ENCODE peak calls at places on chromosomes 4 and X, in five cellular contexts. One of them, this sample, is unnamed. For H3K4me1, H3K36me3 and H3K27me3, the result is how much of the 10 kb centered on the place peaks cover.

GRCh38 chrX:47611926-47612325 is 7.7 kb downstream of the SYN1 start:
- DNase-seq in heart right ventricle: no peak
- DNase-seq in NT2/D1: no peak
- DNase-seq in sigmoid colon: no peak
- DNase-seq in heart left ventricle: no peak
- DNase-seq in this sample: no peak

GRCh38 chrX:23134171-23134570 is 134.4 kb downstream of the DDX53 start:
- DNase-seq in heart right ventricle: no peak
- DNase-seq in NT2/D1: no peak
- DNase-seq in sigmoid colon: no peak
- DNase-seq in heart left ventricle: no peak
- DNase-seq in this sample: no peak

GRCh38 chr4:114512595-114513295 is 85.9 kb upstream of the UGT8 start:
- DNase-seq in heart right ventricle: no peak
- DNase-seq in NT2/D1: no peak
- DNase-seq in sigmoid colon: no peak
- DNase-seq in heart left ventricle: no peak
- DNase-seq in this sample: no peak

GRCh38 chr4:108396900-108397299 is 223.5 kb upstream of the RPL34 start:
- DNase-seq in heart right ventricle: no peak
- DNase-seq in NT2/D1: peak
- DNase-seq in sigmoid colon: no peak
- DNase-seq in heart left ventricle: no peak
- DNase-seq in this sample: no peak

GRCh38 chr4:133150643-133151300 is 1.7 kb downstream of the PCDH10 start:
- DNase-seq in heart right ventricle: no peak
- DNase-seq in NT2/D1: no peak
- DNase-seq in sigmoid colon: peak
- DNase-seq in heart left ventricle: no peak
- DNase-seq in this sample: no peak

GRCh38 chr4:22514001-22514400 is 1.9 kb downstream of the ADGRA3 start:
- DNase-seq in heart right ventricle: no peak
- DNase-seq in NT2/D1: no peak
- DNase-seq in sigmoid colon: no peak
- DNase-seq in heart left ventricle: no peak
- DNase-seq in this sample: no peak

GRCh38 chr4:131093303-131093702 is 1997.4 kb downstream of the C4orf33 start:
- DNase-seq in heart right ventricle: no peak
- DNase-seq in NT2/D1: no peak
- DNase-seq in sigmoid colon: no peak
- DNase-seq in heart left ventricle: no peak
- DNase-seq in this sample: no peak

GRCh38 chr4:4502694-4503311 is 39.0 kb downstream of the STX18 start:
- DNase-seq in heart right ventricle: no peak
- DNase-seq in NT2/D1: no peak
- DNase-seq in sigmoid colon: no peak
- DNase-seq in heart left ventricle: no peak
- DNase-seq in this sample: no peak

GRCh38 chrX:110418220-110418856 is 59.7 kb downstream of the RTL9 start:
- DNase-seq in heart right ventricle: peak
- DNase-seq in NT2/D1: no peak
- DNase-seq in sigmoid colon: no peak
- DNase-seq in heart left ventricle: no peak
- DNase-seq in this sample: no peak

DNA sequence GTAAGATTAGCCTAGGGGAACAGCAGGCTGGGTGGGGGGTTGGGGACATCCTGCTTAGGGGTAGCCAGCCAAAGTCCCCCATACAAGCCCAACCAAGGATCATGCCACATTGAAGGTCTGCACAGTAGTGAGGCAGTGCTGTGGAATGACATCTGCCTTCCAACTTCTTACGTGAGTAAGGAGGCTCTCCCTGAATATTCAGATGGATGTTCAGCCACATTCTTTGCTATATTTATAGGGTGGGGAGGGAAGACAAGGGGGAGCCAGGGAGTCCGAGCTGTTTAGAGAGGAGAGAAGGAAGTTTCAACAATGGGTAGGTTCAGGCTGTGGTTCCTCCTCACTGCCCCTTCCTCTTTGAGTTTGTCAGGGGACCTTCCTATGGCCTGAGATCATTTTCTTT is 29.7 kb downstream of the MSN start:
- DNase-seq in heart right ventricle: no peak
- DNase-seq in NT2/D1: no peak
- DNase-seq in sigmoid colon: no peak
- DNase-seq in heart left ventricle: no peak
- DNase-seq in this sample: no peak
- H3K4me1 ChIP-seq in heart right ventricle: half or more
- H3K4me1 ChIP-seq in NT2/D1: under half
- H3K4me1 ChIP-seq in sigmoid colon: half or more
- H3K4me1 ChIP-seq in heart left ventricle: under half
- H3K4me1 ChIP-seq in this sample: under half

GRCh38 chrX:8201896-8202331 is 30.8 kb upstream of the VCX2 start:
- DNase-seq in heart right ventricle: peak
- DNase-seq in NT2/D1: peak
- DNase-seq in sigmoid colon: no peak
- DNase-seq in heart left ventricle: peak
- DNase-seq in this sample: no peak
- H3K36me3 ChIP-seq in heart right ventricle: under half
- H3K36me3 ChIP-seq in NT2/D1: under half
- H3K36me3 ChIP-seq in sigmoid colon: under half
- H3K36me3 ChIP-seq in heart left ventricle: under half
- H3K36me3 ChIP-seq in this sample: under half

GRCh38 chr4:2217726-2218125 is 24.2 kb downstream of the HAUS3 start:
- DNase-seq in heart right ventricle: no peak
- DNase-seq in NT2/D1: no peak
- DNase-seq in sigmoid colon: no peak
- DNase-seq in heart left ventricle: no peak
- DNase-seq in this sample: no peak

GRCh38 chr4:2220016-2220620 is 21.8 kb downstream of the HAUS3 start:
- DNase-seq in heart right ventricle: peak
- DNase-seq in NT2/D1: no peak
- DNase-seq in sigmoid colon: peak
- DNase-seq in heart left ventricle: peak
- DNase-seq in this sample: no peak

GRCh38 chr4:2219233-2219760 is 22.6 kb downstream of the HAUS3 start:
- DNase-seq in heart right ventricle: no peak
- DNase-seq in NT2/D1: no peak
- DNase-seq in sigmoid colon: no peak
- DNase-seq in heart left ventricle: no peak
- DNase-seq in this sample: no peak

GRCh38 chr4:2222838-2223237 is 19.1 kb downstream of the HAUS3 start:
- DNase-seq in heart right ventricle: no peak
- DNase-seq in NT2/D1: no peak
- DNase-seq in sigmoid colon: no peak
- DNase-seq in heart left ventricle: no peak
- DNase-seq in this sample: no peak

DNA sequence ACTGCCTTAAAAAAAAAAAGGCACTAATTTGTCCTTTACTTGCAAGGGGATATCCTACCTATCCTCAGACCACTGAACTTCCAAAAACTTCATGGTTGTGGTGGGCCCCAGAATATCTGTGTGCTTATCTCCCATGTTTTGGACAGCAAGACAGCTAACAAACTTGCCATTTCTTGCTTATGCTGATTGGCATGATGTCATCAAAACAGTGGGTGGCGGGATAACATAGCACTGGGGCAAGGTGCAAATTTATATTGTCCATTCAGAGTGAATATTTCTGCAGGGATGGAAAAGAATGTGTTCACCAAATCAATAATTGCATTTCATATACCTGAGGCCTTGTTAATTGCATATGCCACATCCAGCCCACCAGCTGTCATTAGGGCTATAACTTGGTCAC is 23.5 kb downstream of the HAUS3 start:
- DNase-seq in heart right ventricle: no peak
- DNase-seq in NT2/D1: no peak
- DNase-seq in sigmoid colon: no peak
- DNase-seq in heart left ventricle: no peak
- DNase-seq in this sample: no peak
- H3K27me3 ChIP-seq in heart right ventricle: under half
- H3K27me3 ChIP-seq in NT2/D1: half or more
- H3K27me3 ChIP-seq in sigmoid colon: under half
- H3K27me3 ChIP-seq in heart left ventricle: under half
- H3K27me3 ChIP-seq in this sample: under half

GRCh38 chr4:7906171-7906581 is 33.5 kb downstream of the AFAP1 start:
- DNase-seq in heart right ventricle: no peak
- DNase-seq in NT2/D1: no peak
- DNase-seq in sigmoid colon: no peak
- DNase-seq in heart left ventricle: no peak
- DNase-seq in this sample: no peak
- H3K4me1 ChIP-seq in heart right ventricle: half or more
- H3K4me1 ChIP-seq in NT2/D1: under half
- H3K4me1 ChIP-seq in sigmoid colon: half or more
- H3K4me1 ChIP-seq in heart left ventricle: under half
- H3K4me1 ChIP-seq in this sample: under half

DNA sequence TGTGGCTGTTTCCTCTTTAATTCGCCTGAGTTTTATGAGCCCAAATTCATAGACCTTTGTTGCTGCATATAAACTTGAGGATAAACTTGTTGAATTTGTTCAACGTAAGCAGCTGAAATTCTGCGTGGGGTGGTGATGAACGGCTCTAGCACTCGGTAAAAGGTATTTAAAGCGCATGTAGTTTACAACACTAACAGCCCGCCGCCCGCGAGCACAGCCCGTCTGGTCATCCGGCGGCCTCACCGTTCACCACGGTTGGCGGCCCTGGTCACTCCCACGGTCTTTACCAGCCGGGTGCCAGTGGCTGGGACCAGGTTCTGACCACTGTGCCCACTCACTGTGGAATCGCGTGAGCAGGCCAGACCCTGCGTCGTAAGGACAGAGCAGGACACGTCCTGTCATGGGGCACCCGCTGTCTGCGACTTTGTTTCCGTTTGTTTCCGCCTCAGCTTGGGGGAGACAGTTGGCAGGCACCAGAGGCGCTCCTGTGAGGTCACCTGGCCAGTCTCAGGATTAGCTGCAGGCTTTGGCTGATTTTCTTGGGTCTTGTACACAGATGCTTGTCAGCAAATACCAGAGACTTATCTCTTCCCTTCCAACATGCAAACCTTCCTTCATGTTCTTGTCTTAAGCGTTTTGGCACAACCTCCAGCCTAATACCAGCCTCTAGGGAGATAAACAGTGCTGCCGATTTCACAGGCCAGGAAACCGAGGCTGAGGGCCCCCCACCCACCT is 36.8 kb upstream of the SPON2 start:
- DNase-seq in heart right ventricle: no peak
- DNase-seq in NT2/D1: no peak
- DNase-seq in sigmoid colon: peak
- DNase-seq in heart left ventricle: no peak
- DNase-seq in this sample: peak
- H3K36me3 ChIP-seq in heart right ventricle: under half
- H3K36me3 ChIP-seq in NT2/D1: under half
- H3K36me3 ChIP-seq in sigmoid colon: under half
- H3K36me3 ChIP-seq in heart left ventricle: under half
- H3K36me3 ChIP-seq in this sample: under half

GRCh38 chr4:80202784-80203553 is 5.7 kb downstream of the PRDM8 start:
- DNase-seq in heart right ventricle: no peak
- DNase-seq in NT2/D1: no peak
- DNase-seq in sigmoid colon: peak
- DNase-seq in heart left ventricle: no peak
- DNase-seq in this sample: no peak
- H3K27me3 ChIP-seq in heart right ventricle: half or more
- H3K27me3 ChIP-seq in NT2/D1: half or more
- H3K27me3 ChIP-seq in sigmoid colon: under half
- H3K27me3 ChIP-seq in heart left ventricle: half or more
- H3K27me3 ChIP-seq in this sample: under half

GRCh38 chr4:98610926-98611325 is 47.5 kb downstream of the TSPAN5 start:
- DNase-seq in heart right ventricle: no peak
- DNase-seq in NT2/D1: no peak
- DNase-seq in sigmoid colon: no peak
- DNase-seq in heart left ventricle: no peak
- DNase-seq in this sample: no peak
- H3K4me1 ChIP-seq in heart right ventricle: under half
- H3K4me1 ChIP-seq in NT2/D1: under half
- H3K4me1 ChIP-seq in sigmoid colon: under half
- H3K4me1 ChIP-seq in heart left ventricle: under half
- H3K4me1 ChIP-seq in this sample: under half